ENCODE peak calls at places on chromosomes 7 and 10, in six cellular contexts. X, L, B, E, V and C are unnamed samples.

GRCh38 chr10:43715334-43715733 is 66.7 kb upstream of the ZNF32 start:
- DNase-seq in X (no peak), L (no peak), B (no peak), E (no peak), V (no peak), C (no peak)

GRCh38 chr7:514651-515598 is 4.7 kb downstream of the PDGFA start:
- DNase-seq in X (no peak), L (no peak), B (peak), E (no peak), V (peak), C (peak)

GRCh38 chr7:129295015-129295423 is 70.2 kb downstream of the AHCYL2 start:
- DNase-seq in X (peak), L (no peak), B (no peak), E (no peak), V (no peak), C (no peak)

GRCh38 chr7:141584935-141585334 is 33.7 kb downstream of the AGK start:
- DNase-seq in X (no peak), L (no peak), B (no peak), E (no peak), V (no peak), C (peak)

GRCh38 chr10:76697923-76698322 is 939.7 kb downstream of the KCNMA1 start:
- DNase-seq in X (no peak), L (no peak), B (no peak), E (no peak), V (no peak), C (peak)

GRCh38 chr7:90412458-90413184 is 9.4 kb downstream of the CLDN12 start:
- DNase-seq in X (no peak), L (no peak), B (no peak), E (no peak), V (peak), C (peak)

GRCh38 chr10:8051851-8052257 is 2.6 kb upstream of the GATA3 start:
- DNase-seq in X (peak), L (no peak), B (no peak), E (no peak), V (no peak), C (peak)

GRCh38 chr7:159141159-159141558 is 3.5 kb downstream of the VIPR2 start:
- DNase-seq in X (no peak), L (no peak), B (no peak), E (no peak), V (no peak), C (no peak)

GRCh38 chr10:71178880-71179279 is 33.5 kb upstream of the UNC5B start:
- DNase-seq in X (no peak), L (no peak), B (no peak), E (no peak), V (no peak), C (no peak)

GRCh38 chr10:46240684-46241565 is 45.9 kb upstream of the ANTXRL start:
- DNase-seq in X (no peak), L (no peak), B (no peak), E (no peak), V (no peak), C (no peak)

GRCh38 chr7:158591944-158592343 is 4.3 kb upstream of the PTPRN2 start:
- DNase-seq in X (no peak), L (no peak), B (no peak), E (no peak), V (no peak), C (no peak)